ENCODE peak calls at places on chromosomes 4 and X, in seven cellular contexts. G, M, D, W, H, P and F are unnamed samples.

GRCh38 chr4:158094413-158095110 is 78.3 kb downstream of the GASK1B start:
- DNase-seq in G (no peak), M (peak), D (peak), W (no peak), H (no peak), P (no peak), F (no peak)

GRCh38 chr4:5888222-5888701 is 4.6 kb downstream of the CRMP1 start:
- DNase-seq in G (no peak), M (no peak), D (peak), W (no peak), H (no peak), P (no peak), F (no peak)

GRCh38 chrX:40060356-40060845 is 37.4 kb downstream of the BCOR start:
- DNase-seq in G (no peak), M (no peak), D (no peak), W (no peak), H (no peak), P (no peak), F (no peak)

GRCh38 chrX:12570859-12571501 is 220.2 kb upstream of the PRPS2 start:
- DNase-seq in G (no peak), M (no peak), D (no peak), W (no peak), H (no peak), P (no peak), F (no peak)

GRCh38 chr4:6471303-6472007 is 959 bp downstream of the PPP2R2C start:
- DNase-seq in G (no peak), M (no peak), D (no peak), W (peak), H (peak), P (no peak), F (no peak)

GRCh38 chrX:129769467-129770154 is 10.1 kb upstream of the SASH3 start:
- DNase-seq in G (no peak), M (no peak), D (no peak), W (no peak), H (no peak), P (no peak), F (no peak)

GRCh38 chrX:28659269-28659668 is 72.0 kb downstream of the IL1RAPL1 start:
- DNase-seq in G (no peak), M (no peak), D (no peak), W (no peak), H (no peak), P (no peak), F (peak)

GRCh38 chrX:134624046-134624430 is 34.2 kb downstream of the PLAC1 start:
- DNase-seq in G (no peak), M (peak), D (no peak), W (no peak), H (no peak), P (no peak), F (no peak)

GRCh38 chrX:30835373-30835772 is 53.7 kb downstream of the TAB3 start:
- DNase-seq in G (no peak), M (no peak), D (no peak), W (no peak), H (no peak), P (no peak), F (peak)

GRCh38 chr4:20698382-20698781 is 1.9 kb upstream of the PACRGL start:
- DNase-seq in G (no peak), M (no peak), D (no peak), W (no peak), H (no peak), P (no peak), F (no peak)

GRCh38 chr4:85611661-85612060 is 136.7 kb downstream of the ARHGAP24 start:
- DNase-seq in G (no peak), M (no peak), D (no peak), W (no peak), H (no peak), P (no peak), F (no peak)

GRCh38 chr4:3320361-3321023 is 27.7 kb downstream of the RGS12 start:
- DNase-seq in G (no peak), M (no peak), D (no peak), W (no peak), H (peak), P (no peak), F (peak)

GRCh38 chrX:19990225-19990518 is 689 bp downstream of the BCLAF3 start:
- DNase-seq in G (no peak), M (no peak), D (no peak), W (no peak), H (no peak), P (no peak), F (no peak)

GRCh38 chr4:1717129-1718094 is 3.7 kb downstream of the TMEM129 start:
- DNase-seq in G (no peak), M (no peak), D (peak), W (no peak), H (no peak), P (no peak), F (no peak)

GRCh38 chr4:24303926-24304325 is 280.4 kb downstream of the DHX15 start:
- DNase-seq in G (no peak), M (no peak), D (no peak), W (no peak), H (no peak), P (no peak), F (no peak)
- TF ChIP-seq POLR2A in G (no peak), M (no peak), D (no peak), W (no peak), H (no peak), P (no peak), F (no peak)

DNA sequence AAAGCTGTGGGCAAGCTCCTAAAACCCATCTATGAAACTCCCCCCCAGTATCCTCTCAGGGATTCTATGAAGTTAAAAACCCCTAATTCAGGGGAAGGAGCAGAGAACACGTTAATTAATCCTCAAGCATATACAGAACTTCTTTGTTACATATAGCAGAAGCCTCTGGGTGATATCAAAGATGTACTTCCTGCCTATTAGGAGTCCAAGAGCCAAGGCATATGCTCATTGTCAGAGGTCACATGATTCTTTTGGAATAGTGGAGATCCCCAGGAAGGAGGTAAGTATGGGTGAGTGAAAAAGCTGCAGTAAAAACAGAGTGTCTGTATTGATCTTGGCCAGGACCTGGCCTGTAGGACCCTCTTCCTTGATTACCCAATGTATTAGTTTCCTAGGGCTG is 2.9 kb upstream of the SPARCL1 start:
- DNase-seq in G (no peak), M (no peak), D (no peak), W (no peak), H (no peak), P (no peak), F (no peak)
- H3K27ac ChIP-seq in G (peak), M (no peak), D (no peak), W (peak), H (peak), P (peak), F (no peak)

DNA sequence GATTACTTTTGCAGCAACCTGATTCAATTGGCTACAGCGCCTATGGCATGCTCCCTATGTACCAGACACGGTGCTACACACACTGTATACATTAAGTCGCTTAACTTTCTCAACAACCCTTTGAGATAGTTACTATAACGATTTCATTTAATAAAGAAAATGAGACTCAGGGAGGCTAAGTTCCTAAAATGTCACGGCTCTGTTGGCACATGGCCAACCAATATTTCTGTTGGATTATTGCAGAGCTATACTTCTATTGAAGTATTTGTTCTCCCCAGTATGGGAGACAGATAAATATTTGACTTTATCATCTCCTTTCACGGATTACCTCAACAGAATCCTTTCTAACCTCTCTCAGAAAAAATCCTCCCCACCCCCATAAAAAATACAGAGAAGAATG is 25.3 kb downstream of the CLNK start:
- DNase-seq in G (no peak), M (no peak), D (no peak), W (no peak), H (no peak), P (no peak), F (no peak)
- TF ChIP-seq POLR2A in G (no peak), M (no peak), D (no peak), W (no peak), H (no peak), P (no peak), F (no peak)

GRCh38 chrX:64996805-64997204 is 20.6 kb upstream of the ZC4H2 start:
- DNase-seq in G (no peak), M (no peak), D (no peak), W (no peak), H (no peak), P (no peak), F (no peak)
- H3K27ac ChIP-seq in G (no peak), M (no peak), D (no peak), W (no peak), H (no peak), P (no peak), F (no peak)

GRCh38 chrX:2449135-2449886 is 51.5 kb downstream of the DHRSX start:
- DNase-seq in G (no peak), M (no peak), D (no peak), W (no peak), H (no peak), P (no peak), F (no peak)

GRCh38 chrX:2451456-2452316 is 49.1 kb downstream of the DHRSX start:
- DNase-seq in G (no peak), M (peak), D (no peak), W (no peak), H (no peak), P (no peak), F (no peak)

GRCh38 chrX:2450681-2451080 is 50.1 kb downstream of the DHRSX start:
- DNase-seq in G (no peak), M (no peak), D (no peak), W (no peak), H (no peak), P (no peak), F (no peak)

GRCh38 chrX:2452799-2453198 is 48.0 kb downstream of the DHRSX start:
- DNase-seq in G (no peak), M (no peak), D (no peak), W (no peak), H (no peak), P (no peak), F (no peak)

DNA sequence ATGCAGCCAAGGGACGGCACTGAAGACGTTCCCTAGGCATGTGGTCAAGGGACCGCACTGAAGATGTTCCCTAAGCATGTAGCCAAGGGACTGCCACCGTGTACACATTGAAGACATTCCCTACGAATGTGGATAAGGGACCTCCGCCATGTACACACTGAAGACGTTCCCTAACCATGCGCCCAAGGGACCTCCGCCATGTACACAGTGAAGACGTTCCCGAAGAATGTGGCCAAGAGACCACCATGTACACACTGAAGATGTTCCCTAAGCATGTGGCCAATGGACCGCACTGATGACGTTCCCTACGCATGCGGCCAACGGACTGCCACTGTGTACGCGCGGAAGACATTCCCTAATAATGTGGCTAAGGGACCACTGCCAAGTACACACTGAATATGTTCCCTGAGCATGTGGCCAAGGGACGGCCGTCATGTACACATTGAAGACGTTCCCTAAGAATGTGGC is 48.4 kb downstream of the DHRSX start:
- DNase-seq in G (no peak), M (no peak), D (no peak), W (no peak), H (no peak), P (no peak), F (no peak)
- TF ChIP-seq POLR2A in G (no peak), M (no peak), D (no peak), W (no peak), H (no peak), P (no peak), F (no peak)

GRCh38 chrX:15269120-15269519 is 763 bp downstream of the ASB9 start:
- DNase-seq in G (no peak), M (no peak), D (no peak), W (no peak), H (no peak), P (no peak), F (no peak)
- H3K27ac ChIP-seq in G (no peak), M (no peak), D (no peak), W (no peak), H (no peak), P (no peak), F (peak)

GRCh38 chrX:2261838-2262678 is 238.7 kb downstream of the DHRSX start:
- DNase-seq in G (peak), M (peak), D (no peak), W (peak), H (peak), P (peak), F (no peak)
- TF ChIP-seq POLR2A in G (no peak), M (no peak), D (no peak), W (no peak), H (no peak), P (no peak), F (no peak)